ENCODE peak calls at places on chromosomes 6 and 20, in ten cellular contexts. One of them, this sample, is unnamed.
A peak's percentile ranks its signal among the peaks of the same experiment; 100 is the strongest.

GRCh38 chr6:56838016-56838555 is 116.8 kb upstream of the BEND6 start:
- DNase-seq in A549: no peak
- DNase-seq in GM10248: no peak
- DNase-seq in Calu3: no peak
- DNase-seq in cardiac muscle cell: no peak
- DNase-seq in body of pancreas: no peak
- DNase-seq in GM12864: no peak
- DNase-seq in IMR-90: no peak
- DNase-seq in cardiac fibroblast: no peak
- DNase-seq in CD8-positive, alpha-beta T cell: no peak
- DNase-seq in this sample: no peak

GRCh38 chr6:75819776-75820487 is 70.9 kb downstream of the MYO6 start:
- DNase-seq in cardiac fibroblast: no peak
- DNase-seq in A549: no peak
- DNase-seq in cardiac muscle cell: no peak
- DNase-seq in body of pancreas: no peak
- DNase-seq in GM12864: no peak
- DNase-seq in IMR-90: no peak
- DNase-seq in Calu3: no peak
- DNase-seq in CD8-positive, alpha-beta T cell: no peak
- DNase-seq in GM10248: no peak
- DNase-seq in this sample: no peak

GRCh38 chr6:28816909-28817807 is 106.6 kb downstream of the TRIM27 start:
- DNase-seq in cardiac fibroblast: peak; percentile 92
- DNase-seq in IMR-90: peak; percentile 86
- DNase-seq in body of pancreas: no peak
- DNase-seq in Calu3: peak; percentile 70
- DNase-seq in GM10248: no peak
- DNase-seq in A549: peak; percentile 81
- DNase-seq in GM12864: peak; percentile 42
- DNase-seq in CD8-positive, alpha-beta T cell: no peak
- DNase-seq in cardiac muscle cell: no peak
- DNase-seq in this sample: no peak

GRCh38 chr6:5072440-5072839 is 12.7 kb upstream of the PPP1R3G start:
- DNase-seq in cardiac fibroblast: no peak
- DNase-seq in Calu3: no peak
- DNase-seq in GM10248: no peak
- DNase-seq in body of pancreas: no peak
- DNase-seq in CD8-positive, alpha-beta T cell: no peak
- DNase-seq in cardiac muscle cell: no peak
- DNase-seq in GM12864: no peak
- DNase-seq in IMR-90: no peak
- DNase-seq in A549: no peak
- DNase-seq in this sample: no peak

GRCh38 chr20:37649017-37649416 is 44.8 kb upstream of the CTNNBL1 start:
- DNase-seq in A549: no peak
- DNase-seq in CD8-positive, alpha-beta T cell: no peak
- DNase-seq in GM10248: no peak
- DNase-seq in Calu3: no peak
- DNase-seq in cardiac muscle cell: no peak
- DNase-seq in GM12864: no peak
- DNase-seq in IMR-90: no peak
- DNase-seq in cardiac fibroblast: peak; percentile 52
- DNase-seq in body of pancreas: no peak
- DNase-seq in this sample: no peak

GRCh38 chr6:19410477-19410876 is 426.7 kb upstream of the ID4 start:
- DNase-seq in GM12864: no peak
- DNase-seq in GM10248: no peak
- DNase-seq in cardiac muscle cell: no peak
- DNase-seq in Calu3: peak; percentile 21
- DNase-seq in body of pancreas: no peak
- DNase-seq in IMR-90: peak; percentile 51
- DNase-seq in cardiac fibroblast: peak; percentile 78
- DNase-seq in CD8-positive, alpha-beta T cell: no peak
- DNase-seq in A549: peak; percentile 3
- DNase-seq in this sample: no peak

GRCh38 chr6:7060769-7061516 is 46.8 kb upstream of the RREB1 start:
- DNase-seq in A549: no peak
- DNase-seq in cardiac fibroblast: no peak
- DNase-seq in body of pancreas: peak; percentile 23
- DNase-seq in cardiac muscle cell: no peak
- DNase-seq in Calu3: no peak
- DNase-seq in GM12864: no peak
- DNase-seq in GM10248: no peak
- DNase-seq in IMR-90: no peak
- DNase-seq in CD8-positive, alpha-beta T cell: no peak
- DNase-seq in this sample: no peak

GRCh38 chr6:105985098-105985815 is 100.9 kb upstream of the PRDM1 start:
- DNase-seq in IMR-90: no peak
- DNase-seq in body of pancreas: no peak
- DNase-seq in Calu3: peak; percentile 5
- DNase-seq in A549: no peak
- DNase-seq in CD8-positive, alpha-beta T cell: no peak
- DNase-seq in GM10248: no peak
- DNase-seq in GM12864: no peak
- DNase-seq in cardiac muscle cell: no peak
- DNase-seq in cardiac fibroblast: no peak
- DNase-seq in this sample: no peak

GRCh38 chr6:32969685-32970412 is 1.5 kb downstream of the BRD2 start:
- DNase-seq in IMR-90: peak; percentile 97
- DNase-seq in GM12864: no peak
- DNase-seq in A549: peak; percentile 91
- DNase-seq in cardiac fibroblast: peak; percentile 98
- DNase-seq in GM10248: no peak
- DNase-seq in Calu3: peak; percentile 93
- DNase-seq in CD8-positive, alpha-beta T cell: peak; percentile 54
- DNase-seq in cardiac muscle cell: peak; percentile 79
- DNase-seq in body of pancreas: peak; percentile 75
- DNase-seq in this sample: peak; percentile 68

GRCh38 chr20:22922987-22923386 is 112.1 kb upstream of the SSTR4 start:
- DNase-seq in GM10248: no peak
- DNase-seq in body of pancreas: no peak
- DNase-seq in cardiac fibroblast: no peak
- DNase-seq in Calu3: no peak
- DNase-seq in IMR-90: no peak
- DNase-seq in CD8-positive, alpha-beta T cell: no peak
- DNase-seq in A549: no peak
- DNase-seq in cardiac muscle cell: no peak
- DNase-seq in GM12864: no peak
- DNase-seq in this sample: no peak

GRCh38 chr6:20583447-20583806 is 49.2 kb downstream of the CDKAL1 start:
- DNase-seq in IMR-90: no peak
- DNase-seq in GM10248: no peak
- DNase-seq in cardiac muscle cell: no peak
- DNase-seq in GM12864: no peak
- DNase-seq in A549: no peak
- DNase-seq in body of pancreas: no peak
- DNase-seq in CD8-positive, alpha-beta T cell: no peak
- DNase-seq in Calu3: no peak
- DNase-seq in cardiac fibroblast: no peak
- DNase-seq in this sample: no peak

GRCh38 chr20:52402514-52402913 is 210.9 kb upstream of the ZFP64 start:
- DNase-seq in A549: no peak
- DNase-seq in IMR-90: no peak
- DNase-seq in Calu3: no peak
- DNase-seq in GM10248: no peak
- DNase-seq in GM12864: no peak
- DNase-seq in cardiac fibroblast: no peak
- DNase-seq in body of pancreas: no peak
- DNase-seq in CD8-positive, alpha-beta T cell: no peak
- DNase-seq in cardiac muscle cell: no peak
- DNase-seq in this sample: no peak

GRCh38 chr6:43937236-43938177 is 167.5 kb downstream of the VEGFA start:
- DNase-seq in GM12864: no peak
- DNase-seq in Calu3: no peak
- DNase-seq in A549: no peak
- DNase-seq in cardiac fibroblast: no peak
- DNase-seq in cardiac muscle cell: peak; percentile 96
- DNase-seq in body of pancreas: no peak
- DNase-seq in GM10248: no peak
- DNase-seq in IMR-90: no peak
- DNase-seq in CD8-positive, alpha-beta T cell: no peak
- DNase-seq in this sample: no peak

GRCh38 chr6:39555136-39555535 is 170.1 kb downstream of the KIF6 start:
- DNase-seq in GM10248: no peak
- DNase-seq in body of pancreas: no peak
- DNase-seq in CD8-positive, alpha-beta T cell: no peak
- DNase-seq in A549: no peak
- DNase-seq in cardiac muscle cell: no peak
- DNase-seq in GM12864: no peak
- DNase-seq in IMR-90: no peak
- DNase-seq in cardiac fibroblast: no peak
- DNase-seq in Calu3: no peak
- DNase-seq in this sample: no peak
- TF ChIP-seq CTCF in GM10248: no peak
- TF ChIP-seq CTCF in body of pancreas: no peak
- TF ChIP-seq CTCF in CD8-positive, alpha-beta T cell: no peak
- TF ChIP-seq CTCF in A549: no peak
- TF ChIP-seq CTCF in cardiac muscle cell: no peak
- TF ChIP-seq CTCF in GM12864: peak; percentile 8
- TF ChIP-seq CTCF in IMR-90: no peak
- TF ChIP-seq CTCF in cardiac fibroblast: no peak
- TF ChIP-seq CTCF in Calu3: no peak
- TF ChIP-seq CTCF in this sample: no peak

DNA sequence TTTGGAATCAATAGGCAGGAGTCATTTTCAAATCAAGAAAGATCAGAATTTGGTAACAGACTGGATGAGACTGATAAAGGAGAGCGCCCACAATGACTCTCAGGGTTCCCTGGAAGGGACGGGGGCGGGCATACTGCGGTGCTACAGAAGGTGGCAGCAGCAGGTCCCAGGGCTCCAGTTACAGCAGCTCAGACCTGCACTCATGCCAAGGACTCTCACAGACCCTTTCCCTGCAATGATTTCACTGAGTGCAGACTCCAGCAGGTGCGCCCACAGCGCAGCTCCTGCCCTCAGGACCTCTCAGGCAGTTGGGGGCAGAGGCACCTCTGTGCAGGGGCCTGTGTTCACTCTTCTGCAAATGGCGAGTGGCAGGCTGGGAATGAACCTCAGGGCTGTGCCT is 359.8 kb downstream of the ZFAND3 start:
- DNase-seq in cardiac fibroblast: no peak
- DNase-seq in body of pancreas: no peak
- DNase-seq in GM12864: no peak
- DNase-seq in IMR-90: no peak
- DNase-seq in GM10248: no peak
- DNase-seq in A549: no peak
- DNase-seq in Calu3: no peak
- DNase-seq in cardiac muscle cell: no peak
- DNase-seq in CD8-positive, alpha-beta T cell: no peak
- DNase-seq in this sample: no peak
- TF ChIP-seq CTCF in cardiac fibroblast: no peak
- TF ChIP-seq CTCF in body of pancreas: no peak
- TF ChIP-seq CTCF in GM12864: no peak
- TF ChIP-seq CTCF in IMR-90: no peak
- TF ChIP-seq CTCF in GM10248: no peak
- TF ChIP-seq CTCF in A549: no peak
- TF ChIP-seq CTCF in Calu3: no peak
- TF ChIP-seq CTCF in cardiac muscle cell: no peak
- TF ChIP-seq CTCF in CD8-positive, alpha-beta T cell: no peak
- TF ChIP-seq CTCF in this sample: no peak

GRCh38 chr20:18793625-18794427 is 19.8 kb upstream of the SCP2D1 start:
- DNase-seq in Calu3: peak; percentile 45
- DNase-seq in cardiac fibroblast: peak; percentile 91
- DNase-seq in IMR-90: peak; percentile 87
- DNase-seq in A549: peak; percentile 94
- DNase-seq in body of pancreas: peak; percentile 91
- DNase-seq in GM12864: peak; percentile 93
- DNase-seq in GM10248: peak; percentile 87
- DNase-seq in CD8-positive, alpha-beta T cell: peak; percentile 84
- DNase-seq in cardiac muscle cell: peak; percentile 93
- DNase-seq in this sample: peak; percentile 64
- TF ChIP-seq CTCF in Calu3: no peak
- TF ChIP-seq CTCF in cardiac fibroblast: no peak
- TF ChIP-seq CTCF in IMR-90: no peak
- TF ChIP-seq CTCF in A549: no peak
- TF ChIP-seq CTCF in body of pancreas: peak; percentile 15
- TF ChIP-seq CTCF in GM12864: peak; percentile 30
- TF ChIP-seq CTCF in GM10248: peak; percentile 25
- TF ChIP-seq CTCF in CD8-positive, alpha-beta T cell: no peak
- TF ChIP-seq CTCF in cardiac muscle cell: no peak
- TF ChIP-seq CTCF in this sample: no peak

GRCh38 chr6:132392792-132393191 is 8.5 kb downstream of the MOXD1 start:
- DNase-seq in CD8-positive, alpha-beta T cell: no peak
- DNase-seq in Calu3: peak; percentile 35
- DNase-seq in cardiac muscle cell: no peak
- DNase-seq in cardiac fibroblast: peak; percentile 63
- DNase-seq in GM10248: no peak
- DNase-seq in A549: peak; percentile 33
- DNase-seq in body of pancreas: no peak
- DNase-seq in IMR-90: no peak
- DNase-seq in GM12864: no peak
- DNase-seq in this sample: no peak
- TF ChIP-seq CTCF in CD8-positive, alpha-beta T cell: no peak
- TF ChIP-seq CTCF in Calu3: peak; percentile 37
- TF ChIP-seq CTCF in cardiac muscle cell: peak; percentile 25
- TF ChIP-seq CTCF in cardiac fibroblast: peak; percentile 38
- TF ChIP-seq CTCF in GM10248: peak; percentile 10
- TF ChIP-seq CTCF in A549: peak; percentile 38
- TF ChIP-seq CTCF in body of pancreas: peak; percentile 26
- TF ChIP-seq CTCF in IMR-90: peak; percentile 21
- TF ChIP-seq CTCF in GM12864: peak; percentile 12
- TF ChIP-seq CTCF in this sample: no peak

GRCh38 chr20:46625875-46626373 is 25.3 kb downstream of the SLC13A3 start:
- DNase-seq in GM10248: no peak
- DNase-seq in CD8-positive, alpha-beta T cell: no peak
- DNase-seq in GM12864: no peak
- DNase-seq in A549: no peak
- DNase-seq in cardiac muscle cell: no peak
- DNase-seq in IMR-90: no peak
- DNase-seq in cardiac fibroblast: no peak
- DNase-seq in body of pancreas: no peak
- DNase-seq in Calu3: no peak
- DNase-seq in this sample: no peak
- TF ChIP-seq CTCF in GM10248: no peak
- TF ChIP-seq CTCF in CD8-positive, alpha-beta T cell: no peak
- TF ChIP-seq CTCF in GM12864: no peak
- TF ChIP-seq CTCF in A549: no peak
- TF ChIP-seq CTCF in cardiac muscle cell: no peak
- TF ChIP-seq CTCF in IMR-90: no peak
- TF ChIP-seq CTCF in cardiac fibroblast: no peak
- TF ChIP-seq CTCF in body of pancreas: no peak
- TF ChIP-seq CTCF in Calu3: no peak
- TF ChIP-seq CTCF in this sample: no peak

This sample was measured in neural crest cell.